ENCODE peak calls at places on chromosomes 4 and X, in four cellular contexts. One of them, this sample, is unnamed.

GRCh38 chrX:17030580-17031285 is 84.3 kb downstream of the REPS2 start:
- DNase-seq in left lung: no peak
- DNase-seq in fibroblast of mammary gland: peak
- DNase-seq in brain microvascular endothelial cell: no peak
- DNase-seq in this sample: peak

GRCh38 chrX:64908121-64908520 is 68.1 kb downstream of the ZC4H2 start:
- DNase-seq in brain microvascular endothelial cell: no peak
- DNase-seq in fibroblast of mammary gland: no peak
- DNase-seq in left lung: no peak
- DNase-seq in this sample: no peak

GRCh38 chr4:64584981-64585557 is 175.8 kb upstream of the TECRL start:
- DNase-seq in left lung: no peak
- DNase-seq in brain microvascular endothelial cell: no peak
- DNase-seq in fibroblast of mammary gland: peak
- DNase-seq in this sample: peak

GRCh38 chr4:22348410-22348809 is 167.5 kb downstream of the ADGRA3 start:
- DNase-seq in fibroblast of mammary gland: no peak
- DNase-seq in left lung: no peak
- DNase-seq in brain microvascular endothelial cell: no peak
- DNase-seq in this sample: peak

GRCh38 chr4:152577708-152578421 is 42.0 kb upstream of the FBXW7 start:
- DNase-seq in brain microvascular endothelial cell: no peak
- DNase-seq in left lung: no peak
- DNase-seq in fibroblast of mammary gland: no peak
- DNase-seq in this sample: no peak

GRCh38 chrX:46865281-46865680 is 28.4 kb downstream of the RP2 start:
- DNase-seq in left lung: no peak
- DNase-seq in brain microvascular endothelial cell: peak
- DNase-seq in fibroblast of mammary gland: peak
- DNase-seq in this sample: peak

GRCh38 chr4:142663828-142664227 is 182.3 kb downstream of the INPP4B start:
- DNase-seq in left lung: no peak
- DNase-seq in brain microvascular endothelial cell: no peak
- DNase-seq in fibroblast of mammary gland: no peak
- DNase-seq in this sample: peak

GRCh38 chr4:40399578-40399977 is 64.4 kb downstream of the CHRNA9 start:
- DNase-seq in brain microvascular endothelial cell: no peak
- DNase-seq in fibroblast of mammary gland: no peak
- DNase-seq in left lung: no peak
- DNase-seq in this sample: no peak

GRCh38 chr4:141133146-141134006 is at the start of gene RNF150:
- DNase-seq in brain microvascular endothelial cell: peak
- DNase-seq in left lung: peak
- DNase-seq in fibroblast of mammary gland: peak
- DNase-seq in this sample: peak

GRCh38 chr4:188160406-188160805 is 21.2 kb downstream of the TRIML1 start:
- DNase-seq in fibroblast of mammary gland: no peak
- DNase-seq in brain microvascular endothelial cell: no peak
- DNase-seq in left lung: no peak
- DNase-seq in this sample: no peak

GRCh38 chr4:85448880-85449763 is 25.8 kb upstream of the ARHGAP24 start:
- DNase-seq in fibroblast of mammary gland: no peak
- DNase-seq in left lung: no peak
- DNase-seq in brain microvascular endothelial cell: no peak
- DNase-seq in this sample: no peak

GRCh38 chr4:38663021-38663800 is 788 bp upstream of the KLF3 start:
- DNase-seq in left lung: no peak
- DNase-seq in brain microvascular endothelial cell: no peak
- DNase-seq in fibroblast of mammary gland: no peak
- DNase-seq in this sample: peak
- H3K4me3 ChIP-seq in left lung: peak
- H3K4me3 ChIP-seq in brain microvascular endothelial cell: peak
- H3K4me3 ChIP-seq in fibroblast of mammary gland: peak
- H3K4me3 ChIP-seq in this sample: peak

DNA sequence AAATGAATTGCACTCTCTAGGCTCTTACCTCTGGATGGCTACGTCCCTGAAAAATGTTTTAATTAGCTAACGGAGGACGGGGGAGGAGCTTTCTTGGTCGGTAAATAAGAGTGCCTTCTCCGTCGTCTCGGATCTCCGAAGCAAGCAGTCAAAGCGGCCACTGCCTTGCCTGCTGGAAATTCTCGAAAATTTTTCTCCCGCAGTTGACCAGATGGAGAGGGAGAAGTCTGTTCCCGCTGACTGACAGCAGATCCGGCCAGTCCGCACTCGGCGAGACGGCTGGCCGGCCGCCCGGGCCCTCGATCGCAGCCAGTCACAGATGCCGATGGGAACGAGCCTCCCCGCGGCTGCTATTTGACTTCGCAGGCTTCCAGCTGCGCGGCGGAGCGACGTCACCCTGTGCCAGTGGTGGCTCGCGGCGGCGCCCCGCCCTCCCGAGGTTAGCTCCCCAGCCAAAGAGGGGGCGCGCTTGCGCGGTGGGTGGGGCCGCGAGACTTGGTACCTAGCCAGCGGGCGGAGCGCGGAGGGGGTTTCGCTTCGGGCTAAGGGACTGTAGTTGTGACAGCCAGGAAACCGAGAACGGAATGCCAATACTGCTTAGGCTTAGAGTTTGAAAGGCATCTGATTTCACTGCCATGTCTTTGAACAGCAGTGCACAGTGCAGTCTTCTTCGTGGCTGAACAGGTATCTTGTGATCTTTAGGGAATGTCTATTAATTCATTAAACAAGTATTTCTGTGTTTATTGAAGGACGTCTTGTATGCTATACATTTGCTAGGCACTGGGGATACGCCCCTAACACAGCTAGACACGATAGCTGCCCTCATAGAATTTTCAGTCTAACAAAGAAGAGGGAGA is at the start of gene PPM1K:
- DNase-seq in left lung: peak
- DNase-seq in fibroblast of mammary gland: peak
- DNase-seq in brain microvascular endothelial cell: peak
- DNase-seq in this sample: peak
- TF ChIP-seq CTCF in left lung: peak
- TF ChIP-seq CTCF in fibroblast of mammary gland: no peak
- TF ChIP-seq CTCF in brain microvascular endothelial cell: peak
- TF ChIP-seq CTCF in this sample: peak

GRCh38 chr4:8590546-8590880 is 2.1 kb upstream of the CPZ start:
- DNase-seq in fibroblast of mammary gland: no peak
- DNase-seq in brain microvascular endothelial cell: no peak
- DNase-seq in left lung: peak
- DNase-seq in this sample: no peak

GRCh38 chr4:8593268-8594096 is 917 bp downstream of the CPZ start:
- DNase-seq in left lung: peak
- DNase-seq in brain microvascular endothelial cell: no peak
- DNase-seq in fibroblast of mammary gland: no peak
- DNase-seq in this sample: no peak

GRCh38 chr4:8592366-8593267 is at the start of gene CPZ:
- DNase-seq in fibroblast of mammary gland: peak
- DNase-seq in brain microvascular endothelial cell: peak
- DNase-seq in left lung: peak
- DNase-seq in this sample: peak

GRCh38 chr4:8591114-8591513 is 1.5 kb upstream of the CPZ start:
- DNase-seq in fibroblast of mammary gland: no peak
- DNase-seq in brain microvascular endothelial cell: no peak
- DNase-seq in left lung: peak
- DNase-seq in this sample: no peak

GRCh38 chr4:8591626-8592365 is 769 bp upstream of the CPZ start:
- DNase-seq in left lung: peak
- DNase-seq in brain microvascular endothelial cell: no peak
- DNase-seq in fibroblast of mammary gland: no peak
- DNase-seq in this sample: no peak
- H3K4me3 ChIP-seq in left lung: no peak
- H3K4me3 ChIP-seq in brain microvascular endothelial cell: no peak
- H3K4me3 ChIP-seq in fibroblast of mammary gland: no peak
- H3K4me3 ChIP-seq in this sample: no peak

GRCh38 chr4:7526491-7526890 is 91.8 kb upstream of the PSAPL1 start:
- DNase-seq in brain microvascular endothelial cell: no peak
- DNase-seq in left lung: peak
- DNase-seq in fibroblast of mammary gland: no peak
- DNase-seq in this sample: no peak
- TF ChIP-seq CTCF in brain microvascular endothelial cell: no peak
- TF ChIP-seq CTCF in left lung: no peak
- TF ChIP-seq CTCF in fibroblast of mammary gland: no peak
- TF ChIP-seq CTCF in this sample: no peak

GRCh38 chrX:71298119-71298518 is 3.4 kb upstream of the ITGB1BP2 start:
- DNase-seq in fibroblast of mammary gland: no peak
- DNase-seq in left lung: no peak
- DNase-seq in brain microvascular endothelial cell: no peak
- DNase-seq in this sample: no peak

GRCh38 chrX:71302461-71303213 is 1.1 kb downstream of the ITGB1BP2 start:
- DNase-seq in left lung: no peak
- DNase-seq in brain microvascular endothelial cell: no peak
- DNase-seq in fibroblast of mammary gland: no peak
- DNase-seq in this sample: peak

GRCh38 chrX:71296806-71297205 is 4.7 kb upstream of the ITGB1BP2 start:
- DNase-seq in fibroblast of mammary gland: no peak
- DNase-seq in brain microvascular endothelial cell: no peak
- DNase-seq in left lung: no peak
- DNase-seq in this sample: no peak

GRCh38 chrX:71304561-71304960 is 3.0 kb downstream of the ITGB1BP2 start:
- DNase-seq in brain microvascular endothelial cell: no peak
- DNase-seq in fibroblast of mammary gland: no peak
- DNase-seq in left lung: no peak
- DNase-seq in this sample: no peak

DNA sequence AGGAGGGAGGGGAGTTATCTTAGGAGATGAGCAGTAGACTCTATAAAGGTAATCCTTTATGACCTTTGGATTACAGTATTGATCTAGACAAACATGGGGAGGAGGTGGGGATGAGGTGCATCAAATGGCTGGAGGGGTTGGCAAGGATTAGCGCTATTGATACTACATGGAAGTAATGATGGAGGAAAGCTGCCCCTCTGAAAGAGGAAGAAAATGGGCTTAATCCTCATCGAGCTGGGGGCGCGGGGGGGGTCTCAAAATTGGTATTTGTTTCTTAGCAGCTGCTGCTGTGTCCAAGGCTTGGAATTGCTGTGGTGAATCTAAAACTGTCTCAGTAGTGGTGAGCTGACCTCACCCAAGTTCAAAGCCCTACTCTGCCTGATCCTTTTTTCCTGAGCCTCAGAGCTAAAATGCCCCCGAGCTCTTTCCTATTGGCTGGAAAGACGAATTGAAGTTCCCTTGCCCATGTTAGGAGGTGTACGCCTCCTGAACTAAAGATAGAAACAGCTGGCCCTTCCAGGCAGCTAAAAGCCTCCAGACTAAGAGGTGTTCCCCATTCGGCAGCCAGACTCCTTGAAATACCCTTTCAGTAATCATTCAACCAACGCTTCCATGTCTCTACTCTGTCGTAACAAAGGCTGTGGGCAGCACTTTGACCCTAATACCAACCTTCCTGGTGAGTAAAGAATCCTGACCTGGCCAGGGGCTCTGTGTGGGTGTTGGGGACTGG is at the start of gene ITGB1BP2:
- DNase-seq in left lung: no peak
- DNase-seq in fibroblast of mammary gland: peak
- DNase-seq in brain microvascular endothelial cell: no peak
- DNase-seq in this sample: peak
- H3K4me3 ChIP-seq in left lung: no peak
- H3K4me3 ChIP-seq in fibroblast of mammary gland: no peak
- H3K4me3 ChIP-seq in brain microvascular endothelial cell: no peak
- H3K4me3 ChIP-seq in this sample: no peak

GRCh38 chr4:8613421-8614364 is 21.1 kb downstream of the CPZ start:
- DNase-seq in brain microvascular endothelial cell: no peak
- DNase-seq in left lung: peak
- DNase-seq in fibroblast of mammary gland: no peak
- DNase-seq in this sample: no peak
- TF ChIP-seq CTCF in brain microvascular endothelial cell: no peak
- TF ChIP-seq CTCF in left lung: no peak
- TF ChIP-seq CTCF in fibroblast of mammary gland: no peak
- TF ChIP-seq CTCF in this sample: no peak

GRCh38 chr4:27770895-27771294 is 910.3 kb downstream of the STIM2 start:
- DNase-seq in left lung: no peak
- DNase-seq in brain microvascular endothelial cell: no peak
- DNase-seq in fibroblast of mammary gland: no peak
- DNase-seq in this sample: no peak
- H3K4me3 ChIP-seq in left lung: no peak
- H3K4me3 ChIP-seq in brain microvascular endothelial cell: no peak
- H3K4me3 ChIP-seq in fibroblast of mammary gland: no peak
- H3K4me3 ChIP-seq in this sample: no peak

DNA sequence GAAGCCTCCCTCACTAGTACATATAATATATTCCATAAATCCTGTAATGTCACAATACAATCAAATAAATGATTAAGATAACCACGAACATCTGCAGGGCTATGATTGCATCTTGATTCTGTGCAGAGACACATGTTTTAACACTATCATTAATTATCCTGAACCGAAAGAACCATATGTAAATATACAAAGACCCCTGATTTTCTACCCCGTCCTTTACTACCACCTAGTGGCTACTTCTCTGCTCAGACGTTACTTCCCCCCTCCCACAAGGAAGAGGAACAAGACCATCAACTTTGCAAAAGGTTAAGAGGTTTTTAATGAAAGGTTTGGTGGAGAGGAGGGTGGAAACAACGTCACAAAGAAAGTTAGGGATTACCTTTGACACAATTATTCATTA is 134.0 kb downstream of the COL4A6 start:
- DNase-seq in fibroblast of mammary gland: peak
- DNase-seq in left lung: no peak
- DNase-seq in brain microvascular endothelial cell: no peak
- DNase-seq in this sample: peak
- TF ChIP-seq CTCF in fibroblast of mammary gland: peak
- TF ChIP-seq CTCF in left lung: no peak
- TF ChIP-seq CTCF in brain microvascular endothelial cell: peak
- TF ChIP-seq CTCF in this sample: peak

GRCh38 chr4:3531887-3532713 is at the start of gene LRPAP1:
- DNase-seq in brain microvascular endothelial cell: peak
- DNase-seq in fibroblast of mammary gland: peak
- DNase-seq in left lung: peak
- DNase-seq in this sample: peak

GRCh38 chr4:3531306-3531886 is 826 bp downstream of the LRPAP1 start:
- DNase-seq in fibroblast of mammary gland: peak
- DNase-seq in brain microvascular endothelial cell: no peak
- DNase-seq in left lung: no peak
- DNase-seq in this sample: peak

GRCh38 chr4:3530051-3530450 is 2.2 kb downstream of the LRPAP1 start:
- DNase-seq in left lung: no peak
- DNase-seq in fibroblast of mammary gland: no peak
- DNase-seq in brain microvascular endothelial cell: no peak
- DNase-seq in this sample: no peak

GRCh38 chr4:3529363-3529762 is 2.9 kb downstream of the LRPAP1 start:
- DNase-seq in brain microvascular endothelial cell: no peak
- DNase-seq in fibroblast of mammary gland: peak
- DNase-seq in left lung: peak
- DNase-seq in this sample: no peak

GRCh38 chr4:3530663-3531254 is 1.5 kb downstream of the LRPAP1 start:
- DNase-seq in left lung: peak
- DNase-seq in brain microvascular endothelial cell: no peak
- DNase-seq in fibroblast of mammary gland: no peak
- DNase-seq in this sample: no peak
- H3K4me3 ChIP-seq in left lung: peak
- H3K4me3 ChIP-seq in brain microvascular endothelial cell: peak
- H3K4me3 ChIP-seq in fibroblast of mammary gland: peak
- H3K4me3 ChIP-seq in this sample: peak

This sample was measured in fibroblast of the aortic adventitia.